ENCODE peak calls at places on chromosomes 1 and 21, in ten cellular contexts. L is IMR-90, M is MM.1S, K is endothelial cell of umbilical vein, R is H9, Z is Karpas-422, F is colonic mucosa, C is fibroblast of lung, D is neural progenitor cell, E is endodermal cell. P is an unnamed sample.

GRCh38 chr1:226128487-226129075 is 58.0 kb downstream of the ACBD3 start:
- DNase-seq in L (peak; percentile 51), M (no peak), K (no peak), R (no peak), Z (no peak), F (no peak), C (peak; percentile 69), D (no peak), E (peak; percentile 49), P (peak; percentile 52)

GRCh38 chr1:241253491-241253890 is 103.5 kb downstream of the RGS7 start:
- DNase-seq in L (peak; percentile 1), M (no peak), K (no peak), R (no peak), Z (no peak), F (no peak), C (peak; percentile 12), D (no peak), E (no peak), P (peak; percentile 58)

GRCh38 chr1:234538930-234539649 is 60.1 kb upstream of the TARBP1 start:
- DNase-seq in L (no peak), M (no peak), K (no peak), R (no peak), Z (no peak), F (no peak), C (no peak), D (no peak), E (no peak), P (no peak)

GRCh38 chr21:33836408-33836807 is 79.2 kb downstream of the ATP5PO start:
- DNase-seq in L (no peak), M (no peak), K (no peak), R (no peak), Z (no peak), F (no peak), C (peak; percentile 37), D (no peak), E (no peak), P (no peak)

GRCh38 chr1:167081594-167081993 is 8.6 kb downstream of the GPA33 start:
- DNase-seq in L (no peak), M (no peak), K (no peak), R (no peak), Z (no peak), F (no peak), C (no peak), D (no peak), E (no peak), P (no peak)

GRCh38 chr1:184567016-184567415 is 180.2 kb downstream of the C1orf21 start:
- DNase-seq in L (no peak), M (no peak), K (no peak), R (no peak), Z (no peak), F (no peak), C (peak; percentile 12), D (no peak), E (no peak), P (no peak)

GRCh38 chr1:112046630-112047029 is 57.2 kb upstream of the KCND3 start:
- DNase-seq in L (no peak), M (no peak), K (no peak), R (no peak), Z (no peak), F (no peak), C (no peak), D (no peak), E (no peak), P (no peak)

GRCh38 chr1:119341372-119341947 is 27.1 kb upstream of the HAO2 start:
- DNase-seq in L (no peak), M (no peak), K (no peak), R (no peak), Z (no peak), F (no peak), C (no peak), D (no peak), E (no peak), P (no peak)

GRCh38 chr1:23214640-23215039 is 2.7 kb downstream of the HTR1D start:
- DNase-seq in L (peak; percentile 24), M (no peak), K (no peak), R (no peak), Z (no peak), F (no peak), C (no peak), D (no peak), E (no peak), P (no peak)

GRCh38 chr1:23217421-23218115 is at the start of gene HTR1D:
- DNase-seq in L (no peak), M (no peak), K (no peak), R (peak; percentile 70), Z (no peak), F (no peak), C (no peak), D (peak; percentile 80), E (peak; percentile 86), P (peak; percentile 44)

GRCh38 chr1:23215751-23216449 is 1.4 kb downstream of the HTR1D start:
- DNase-seq in L (no peak), M (no peak), K (no peak), R (peak; percentile 58), Z (no peak), F (no peak), C (no peak), D (no peak), E (peak; percentile 70), P (no peak)

GRCh38 chr1:23215291-23215690 is 2.0 kb downstream of the HTR1D start:
- DNase-seq in L (no peak), M (no peak), K (peak; percentile 25), R (no peak), Z (no peak), F (no peak), C (no peak), D (no peak), E (no peak), P (no peak)

DNA sequence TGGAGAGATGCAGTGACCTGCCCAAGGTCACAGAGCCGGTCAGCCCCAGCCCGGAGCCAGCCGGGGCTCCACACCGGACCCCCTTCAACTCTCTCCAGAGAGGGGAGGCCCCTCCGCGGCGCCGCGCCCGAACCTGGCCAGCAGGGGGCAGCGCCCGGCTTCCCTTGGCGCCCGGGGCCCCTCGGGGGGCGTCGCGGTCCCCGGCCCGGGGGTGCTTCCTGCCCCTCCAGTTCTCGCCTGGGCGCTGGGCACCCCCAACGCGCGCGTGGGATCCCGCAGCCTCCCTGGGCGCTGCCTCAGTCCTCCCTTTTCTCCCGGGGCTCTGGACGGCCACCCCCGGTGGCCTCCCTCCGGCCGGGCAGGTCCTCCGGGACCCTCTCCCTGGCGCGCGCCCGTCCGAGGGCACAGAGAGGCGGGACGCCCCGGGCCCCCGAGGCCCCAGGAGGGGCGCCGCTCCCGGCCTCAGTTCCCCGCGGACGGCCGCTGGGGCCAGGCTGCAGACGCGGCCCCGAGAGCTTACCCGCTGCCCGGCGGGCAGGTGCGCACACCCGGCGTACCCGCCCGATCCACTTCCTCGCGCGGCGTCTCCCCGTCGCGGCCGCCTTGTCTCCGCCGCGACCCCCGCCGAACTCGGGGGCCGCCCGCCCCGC is 406 bp downstream of the HTR1D start:
- DNase-seq in L (no peak), M (no peak), K (no peak), R (peak; percentile 64), Z (no peak), F (peak; percentile 34), C (no peak), D (peak; percentile 81), E (peak; percentile 86), P (peak; percentile 24)
- H3K9ac ChIP-seq in L (no peak overlapping the region), M (no peak overlapping the region), K (peak overlapping the region; percentile 65), R (no peak overlapping the region), Z (no peak overlapping the region), F (no peak overlapping the region), C (no peak overlapping the region), D (no peak overlapping the region), E (peak overlapping the region; percentile 30), P (no peak overlapping the region)

GRCh38 chr1:156113263-156114004 is 1.1 kb upstream of the LMNA start:
- DNase-seq in L (no peak), M (no peak), K (no peak), R (no peak), Z (no peak), F (peak; percentile 31), C (no peak), D (peak; percentile 26), E (peak; percentile 63), P (peak; percentile 86)

GRCh38 chr1:156110252-156110651 is 4.3 kb upstream of the LMNA start:
- DNase-seq in L (no peak), M (no peak), K (no peak), R (no peak), Z (no peak), F (no peak), C (no peak), D (no peak), E (no peak), P (no peak)

GRCh38 chr1:156112276-156113137 is 2.0 kb upstream of the LMNA start:
- DNase-seq in L (no peak), M (no peak), K (no peak), R (no peak), Z (no peak), F (peak; percentile 19), C (peak; percentile 38), D (no peak), E (no peak), P (no peak)

GRCh38 chr1:156108664-156109241 is 5.8 kb upstream of the LMNA start:
- DNase-seq in L (no peak), M (no peak), K (no peak), R (no peak), Z (no peak), F (no peak), C (no peak), D (no peak), E (no peak), P (no peak)

GRCh38 chr1:156111355-156111962 is 3.1 kb upstream of the LMNA start:
- DNase-seq in L (no peak), M (no peak), K (no peak), R (no peak), Z (no peak), F (no peak), C (peak; percentile 55), D (no peak), E (no peak), P (no peak)
- H3K9ac ChIP-seq in L (no peak overlapping the region), M (no peak overlapping the region), K (no peak overlapping the region), R (no peak overlapping the region), Z (no peak overlapping the region), F (no peak overlapping the region), C (no peak overlapping the region), D (no peak overlapping the region), E (no peak overlapping the region), P (no peak overlapping the region)

GRCh38 chr1:208237241-208237640 is 6.9 kb downstream of the PLXNA2 start:
- DNase-seq in L (no peak), M (no peak), K (peak; percentile 66), R (no peak), Z (no peak), F (no peak), C (no peak), D (no peak), E (no peak), P (no peak)

GRCh38 chr1:208240698-208241355 is 3.4 kb downstream of the PLXNA2 start:
- DNase-seq in L (no peak), M (no peak), K (no peak), R (no peak), Z (no peak), F (no peak), C (no peak), D (no peak), E (peak; percentile 23), P (no peak)

GRCh38 chr1:208241541-208241940 is 2.6 kb downstream of the PLXNA2 start:
- DNase-seq in L (no peak), M (no peak), K (no peak), R (no peak), Z (no peak), F (no peak), C (no peak), D (no peak), E (peak; percentile 52), P (no peak)

GRCh38 chr1:208239518-208240381 is 4.4 kb downstream of the PLXNA2 start:
- DNase-seq in L (no peak), M (no peak), K (peak; percentile 35), R (no peak), Z (no peak), F (peak; percentile 84), C (peak; percentile 33), D (peak; percentile 35), E (peak; percentile 49), P (no peak)

DNA sequence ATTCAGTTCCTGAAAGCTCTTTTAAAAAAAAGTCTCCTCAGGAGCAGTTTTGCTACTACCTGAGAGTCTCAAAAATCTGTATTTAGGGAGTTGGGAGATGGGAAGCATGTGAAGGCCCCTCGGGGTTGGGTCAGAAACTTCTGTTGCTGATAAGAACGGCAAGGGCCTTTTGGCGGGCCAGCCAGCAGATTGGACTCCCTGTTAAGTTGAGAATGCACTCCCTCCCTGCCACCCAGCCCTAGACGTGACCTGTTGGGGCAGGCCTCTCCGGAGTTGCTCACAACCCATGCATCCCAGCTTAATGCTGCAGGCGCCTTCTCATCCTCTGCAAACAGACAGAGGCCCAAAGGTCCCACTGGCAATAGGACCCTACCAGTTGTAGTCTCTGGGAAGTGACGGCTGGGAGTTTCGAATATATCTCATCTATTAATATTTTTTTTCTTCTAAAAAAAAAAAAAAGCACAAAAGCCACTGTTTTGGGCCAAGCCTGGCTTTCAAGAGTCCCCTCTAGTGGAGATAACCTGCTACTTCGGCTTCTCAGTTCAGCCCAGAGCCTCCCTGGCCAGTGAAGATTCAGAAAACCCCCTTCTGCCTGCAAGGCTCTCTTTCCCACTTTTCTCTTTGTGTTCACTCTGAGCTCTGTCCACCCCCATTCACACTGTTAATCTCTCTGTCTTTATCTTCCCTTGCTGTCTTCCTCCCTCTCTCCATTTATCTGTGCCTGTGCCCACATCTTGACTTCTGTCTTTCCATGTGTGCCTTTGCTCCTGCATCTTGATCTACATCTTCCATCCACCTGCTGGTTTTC is 5.3 kb downstream of the PLXNA2 start:
- DNase-seq in L (peak; percentile 57), M (peak; percentile 77), K (peak; percentile 76), R (peak; percentile 77), Z (peak; percentile 70), F (peak; percentile 44), C (peak; percentile 44), D (peak; percentile 74), E (peak; percentile 84), P (peak; percentile 90)
- H3K9ac ChIP-seq in L (no peak overlapping the region), M (no peak overlapping the region), K (peak overlapping the region; percentile 97), R (no peak overlapping the region), Z (no peak overlapping the region), F (peak overlapping the region; percentile 79), C (no peak overlapping the region), D (no peak overlapping the region), E (peak overlapping the region; percentile 27), P (no peak overlapping the region)

GRCh38 chr1:197914510-197914909 is 2.7 kb upstream of the LHX9 start:
- DNase-seq in L (no peak), M (no peak), K (no peak), R (no peak), Z (no peak), F (no peak), C (no peak), D (no peak), E (peak; percentile 64), P (no peak)

GRCh38 chr1:197917813-197918646 is 858 bp downstream of the LHX9 start:
- DNase-seq in L (no peak), M (peak; percentile 23), K (peak; percentile 38), R (no peak), Z (no peak), F (no peak), C (no peak), D (peak; percentile 64), E (peak; percentile 77), P (peak; percentile 66)

GRCh38 chr1:197917553-197917812 is 311 bp downstream of the LHX9 start:
- DNase-seq in L (no peak), M (no peak), K (no peak), R (no peak), Z (no peak), F (no peak), C (no peak), D (no peak), E (no peak), P (no peak)

GRCh38 chr1:197915217-197915616 is 2.0 kb upstream of the LHX9 start:
- DNase-seq in L (no peak), M (no peak), K (no peak), R (no peak), Z (no peak), F (no peak), C (no peak), D (peak; percentile 85), E (peak; percentile 60), P (no peak)

GRCh38 chr1:197915797-197916686 is 1.1 kb upstream of the LHX9 start:
- DNase-seq in L (peak; percentile 61), M (peak; percentile 27), K (peak; percentile 55), R (peak; percentile 90), Z (no peak), F (peak; percentile 52), C (peak; percentile 56), D (peak; percentile 95), E (peak; percentile 96), P (peak; percentile 89)
- H3K9ac ChIP-seq in L (no peak overlapping the region), M (no peak overlapping the region), K (no peak overlapping the region), R (no peak overlapping the region), Z (no peak overlapping the region), F (no peak overlapping the region), C (no peak overlapping the region), D (no peak overlapping the region), E (no peak overlapping the region), P (no peak overlapping the region)

P was measured in adipocyte.